ENCODE peak calls at places on chromosome 12, in five cellular contexts. E is EL; V is hippocampal formation; D is GM12892; R is CD4-positive, CD25-positive, alpha-beta regulatory T cell. I is an unnamed sample.

GRCh38 chr12:109295764-109296425 is 13.2 kb downstream of the FOXN4 start:
- DNase-seq in E (no peak), V (no peak), D (no peak), R (no peak), I (no peak)

GRCh38 chr12:63916561-63917476 is 72.3 kb downstream of the SRGAP1 start:
- DNase-seq in E (peak), V (no peak), D (no peak), R (no peak), I (no peak)

GRCh38 chr12:118307069-118307954 is 65.4 kb downstream of the TAOK3 start:
- DNase-seq in E (peak), V (no peak), D (no peak), R (no peak), I (no peak)

GRCh38 chr12:3273409-3273853 is 196.3 kb downstream of the TSPAN9 start:
- DNase-seq in E (peak), V (no peak), D (no peak), R (no peak), I (no peak)

GRCh38 chr12:26274441-26275312 is 79.3 kb downstream of the SSPN start:
- DNase-seq in E (peak), V (peak), D (peak), R (no peak), I (peak)

GRCh38 chr12:13588574-13588973 is 392.0 kb downstream of the EMP1 start:
- DNase-seq in E (no peak), V (no peak), D (no peak), R (no peak), I (no peak)

GRCh38 chr12:1791104-1791927 is 29.0 kb upstream of the LRTM2 start:
- DNase-seq in E (peak), V (peak), D (no peak), R (peak), I (peak)

GRCh38 chr12:117180790-117181467 is 9.3 kb downstream of the FBXO21 start:
- DNase-seq in E (no peak), V (no peak), D (no peak), R (no peak), I (no peak)

GRCh38 chr12:106358410-106359241 is 1.1 kb downstream of the POLR3B start:
- DNase-seq in E (peak), V (no peak), D (no peak), R (no peak), I (peak)

I was measured in ELF-1.